ENCODE peak calls at places on chromosomes 7 and 10, in eight cellular contexts. One of them, this sample, is unnamed.

GRCh38 chr7:36165059-36165458 is 12.0 kb downstream of the EEPD1 start:
- DNase-seq in naive thymus-derived CD4-positive, alpha-beta T cell: no peak
- DNase-seq in left ventricle myocardium inferior: no peak
- DNase-seq in endodermal cell: no peak
- DNase-seq in right atrium auricular region: no peak
- DNase-seq in mammary epithelial cell: no peak
- DNase-seq in spleen: no peak
- DNase-seq in GM23248: peak; percentile 78
- DNase-seq in this sample: no peak

GRCh38 chr7:44637788-44638594 is 31.6 kb downstream of the OGDH start:
- DNase-seq in mammary epithelial cell: peak; percentile 95
- DNase-seq in right atrium auricular region: peak; percentile 90
- DNase-seq in naive thymus-derived CD4-positive, alpha-beta T cell: peak; percentile 72
- DNase-seq in left ventricle myocardium inferior: peak; percentile 38
- DNase-seq in spleen: no peak
- DNase-seq in GM23248: peak; percentile 98
- DNase-seq in endodermal cell: peak; percentile 5
- DNase-seq in this sample: no peak

GRCh38 chr10:85720931-85721330 is 645.7 kb downstream of the GRID1 start:
- DNase-seq in right atrium auricular region: no peak
- DNase-seq in GM23248: no peak
- DNase-seq in mammary epithelial cell: peak; percentile 5
- DNase-seq in spleen: no peak
- DNase-seq in endodermal cell: no peak
- DNase-seq in left ventricle myocardium inferior: no peak
- DNase-seq in naive thymus-derived CD4-positive, alpha-beta T cell: no peak
- DNase-seq in this sample: no peak

GRCh38 chr7:28956608-28957063 is 1.5 kb downstream of the TRIL start:
- DNase-seq in endodermal cell: peak; percentile 95
- DNase-seq in right atrium auricular region: no peak
- DNase-seq in left ventricle myocardium inferior: peak; percentile 66
- DNase-seq in mammary epithelial cell: peak; percentile 55
- DNase-seq in GM23248: peak; percentile 60
- DNase-seq in naive thymus-derived CD4-positive, alpha-beta T cell: no peak
- DNase-seq in spleen: peak; percentile 86
- DNase-seq in this sample: peak; percentile 70

GRCh38 chr10:32061440-32061839 is 5.2 kb upstream of the KIF5B start:
- DNase-seq in naive thymus-derived CD4-positive, alpha-beta T cell: no peak
- DNase-seq in GM23248: peak; percentile 13
- DNase-seq in left ventricle myocardium inferior: no peak
- DNase-seq in spleen: no peak
- DNase-seq in right atrium auricular region: no peak
- DNase-seq in endodermal cell: peak; percentile 19
- DNase-seq in mammary epithelial cell: peak; percentile 63
- DNase-seq in this sample: no peak

GRCh38 chr7:17843041-17843440 is 97.3 kb downstream of the SNX13 start:
- DNase-seq in endodermal cell: no peak
- DNase-seq in GM23248: no peak
- DNase-seq in naive thymus-derived CD4-positive, alpha-beta T cell: no peak
- DNase-seq in spleen: no peak
- DNase-seq in mammary epithelial cell: no peak
- DNase-seq in left ventricle myocardium inferior: no peak
- DNase-seq in right atrium auricular region: no peak
- DNase-seq in this sample: no peak

GRCh38 chr10:21517134-21517982 is 8.1 kb downstream of the SKIDA1 start:
- DNase-seq in endodermal cell: peak; percentile 90
- DNase-seq in naive thymus-derived CD4-positive, alpha-beta T cell: no peak
- DNase-seq in right atrium auricular region: no peak
- DNase-seq in mammary epithelial cell: peak; percentile 59
- DNase-seq in GM23248: peak; percentile 76
- DNase-seq in spleen: no peak
- DNase-seq in left ventricle myocardium inferior: peak; percentile 68
- DNase-seq in this sample: no peak

GRCh38 chr10:86373828-86374227 is 7.2 kb upstream of the GRID1 start:
- DNase-seq in endodermal cell: peak; percentile 20
- DNase-seq in mammary epithelial cell: no peak
- DNase-seq in right atrium auricular region: no peak
- DNase-seq in spleen: peak; percentile 66
- DNase-seq in left ventricle myocardium inferior: no peak
- DNase-seq in GM23248: no peak
- DNase-seq in naive thymus-derived CD4-positive, alpha-beta T cell: no peak
- DNase-seq in this sample: peak; percentile 4

GRCh38 chr7:140229591-140230516 is 53.1 kb upstream of the KDM7A start:
- DNase-seq in spleen: peak; percentile 93
- DNase-seq in endodermal cell: peak; percentile 85
- DNase-seq in mammary epithelial cell: no peak
- DNase-seq in right atrium auricular region: no peak
- DNase-seq in left ventricle myocardium inferior: peak; percentile 20
- DNase-seq in GM23248: no peak
- DNase-seq in naive thymus-derived CD4-positive, alpha-beta T cell: peak; percentile 93
- DNase-seq in this sample: no peak

GRCh38 chr7:6419310-6419773 is 28.4 kb downstream of the DAGLB start:
- DNase-seq in mammary epithelial cell: no peak
- DNase-seq in spleen: no peak
- DNase-seq in naive thymus-derived CD4-positive, alpha-beta T cell: no peak
- DNase-seq in right atrium auricular region: no peak
- DNase-seq in endodermal cell: no peak
- DNase-seq in GM23248: no peak
- DNase-seq in left ventricle myocardium inferior: peak; percentile 32
- DNase-seq in this sample: no peak

GRCh38 chr7:391411-391951 is 101.5 kb downstream of the FOXL3 start:
- DNase-seq in naive thymus-derived CD4-positive, alpha-beta T cell: no peak
- DNase-seq in spleen: peak; percentile 68
- DNase-seq in right atrium auricular region: no peak
- DNase-seq in mammary epithelial cell: peak; percentile 74
- DNase-seq in left ventricle myocardium inferior: peak; percentile 7
- DNase-seq in GM23248: no peak
- DNase-seq in endodermal cell: peak; percentile 37
- DNase-seq in this sample: no peak

GRCh38 chr7:138902156-138902555 is 79.0 kb downstream of the KIAA1549 start:
- DNase-seq in naive thymus-derived CD4-positive, alpha-beta T cell: peak; percentile 25
- DNase-seq in right atrium auricular region: no peak
- DNase-seq in left ventricle myocardium inferior: no peak
- DNase-seq in spleen: no peak
- DNase-seq in mammary epithelial cell: no peak
- DNase-seq in GM23248: no peak
- DNase-seq in endodermal cell: no peak
- DNase-seq in this sample: no peak

GRCh38 chr10:79136227-79137005 is 67.7 kb downstream of the ZMIZ1 start:
- DNase-seq in mammary epithelial cell: no peak
- DNase-seq in naive thymus-derived CD4-positive, alpha-beta T cell: no peak
- DNase-seq in GM23248: no peak
- DNase-seq in left ventricle myocardium inferior: no peak
- DNase-seq in right atrium auricular region: no peak
- DNase-seq in endodermal cell: no peak
- DNase-seq in spleen: no peak
- DNase-seq in this sample: no peak

GRCh38 chr7:118946283-118946682 is 721.8 kb downstream of the ANKRD7 start:
- DNase-seq in spleen: no peak
- DNase-seq in naive thymus-derived CD4-positive, alpha-beta T cell: no peak
- DNase-seq in right atrium auricular region: no peak
- DNase-seq in GM23248: no peak
- DNase-seq in mammary epithelial cell: no peak
- DNase-seq in left ventricle myocardium inferior: no peak
- DNase-seq in endodermal cell: no peak
- DNase-seq in this sample: no peak

GRCh38 chr10:21191512-21191911 is 294.4 kb upstream of the NEBL start:
- DNase-seq in spleen: no peak
- DNase-seq in mammary epithelial cell: peak; percentile 93
- DNase-seq in naive thymus-derived CD4-positive, alpha-beta T cell: no peak
- DNase-seq in GM23248: no peak
- DNase-seq in left ventricle myocardium inferior: no peak
- DNase-seq in right atrium auricular region: no peak
- DNase-seq in endodermal cell: no peak
- DNase-seq in this sample: no peak

GRCh38 chr10:34437897-34438296 is 377.2 kb downstream of the PARD3 start:
- DNase-seq in mammary epithelial cell: no peak
- DNase-seq in GM23248: no peak
- DNase-seq in naive thymus-derived CD4-positive, alpha-beta T cell: no peak
- DNase-seq in right atrium auricular region: no peak
- DNase-seq in left ventricle myocardium inferior: peak; percentile 35
- DNase-seq in endodermal cell: no peak
- DNase-seq in spleen: no peak
- DNase-seq in this sample: peak; percentile 9

GRCh38 chr7:96014617-96015016 is 242.3 kb downstream of the DYNC1I1 start:
- DNase-seq in GM23248: no peak
- DNase-seq in left ventricle myocardium inferior: no peak
- DNase-seq in mammary epithelial cell: no peak
- DNase-seq in right atrium auricular region: no peak
- DNase-seq in naive thymus-derived CD4-positive, alpha-beta T cell: no peak
- DNase-seq in endodermal cell: no peak
- DNase-seq in spleen: no peak
- DNase-seq in this sample: no peak

GRCh38 chr7:136884492-136884891 is 16.0 kb downstream of the CHRM2 start:
- DNase-seq in spleen: no peak
- DNase-seq in right atrium auricular region: no peak
- DNase-seq in left ventricle myocardium inferior: no peak
- DNase-seq in GM23248: no peak
- DNase-seq in naive thymus-derived CD4-positive, alpha-beta T cell: no peak
- DNase-seq in mammary epithelial cell: no peak
- DNase-seq in endodermal cell: no peak
- DNase-seq in this sample: no peak
- H3K27ac ChIP-seq in spleen: no peak overlapping the region
- H3K27ac ChIP-seq in right atrium auricular region: peak overlapping the region; percentile 63
- H3K27ac ChIP-seq in left ventricle myocardium inferior: peak overlapping the region; percentile 82
- H3K27ac ChIP-seq in GM23248: no peak overlapping the region
- H3K27ac ChIP-seq in naive thymus-derived CD4-positive, alpha-beta T cell: no peak overlapping the region
- H3K27ac ChIP-seq in mammary epithelial cell: no peak overlapping the region
- H3K27ac ChIP-seq in endodermal cell: no peak overlapping the region
- H3K27ac ChIP-seq in this sample: no peak overlapping the region

GRCh38 chr7:91228927-91229326 is 35.3 kb upstream of the FZD1 start:
- DNase-seq in GM23248: peak; percentile 36
- DNase-seq in right atrium auricular region: no peak
- DNase-seq in naive thymus-derived CD4-positive, alpha-beta T cell: no peak
- DNase-seq in spleen: no peak
- DNase-seq in endodermal cell: no peak
- DNase-seq in mammary epithelial cell: peak; percentile 11
- DNase-seq in left ventricle myocardium inferior: no peak
- DNase-seq in this sample: no peak

GRCh38 chr7:91226411-91226810 is 37.8 kb upstream of the FZD1 start:
- DNase-seq in left ventricle myocardium inferior: no peak
- DNase-seq in mammary epithelial cell: no peak
- DNase-seq in GM23248: no peak
- DNase-seq in naive thymus-derived CD4-positive, alpha-beta T cell: no peak
- DNase-seq in spleen: no peak
- DNase-seq in right atrium auricular region: no peak
- DNase-seq in endodermal cell: no peak
- DNase-seq in this sample: no peak

GRCh38 chr7:91230100-91230499 is 34.1 kb upstream of the FZD1 start:
- DNase-seq in naive thymus-derived CD4-positive, alpha-beta T cell: no peak
- DNase-seq in right atrium auricular region: no peak
- DNase-seq in left ventricle myocardium inferior: no peak
- DNase-seq in mammary epithelial cell: no peak
- DNase-seq in GM23248: no peak
- DNase-seq in spleen: no peak
- DNase-seq in endodermal cell: no peak
- DNase-seq in this sample: no peak

GRCh38 chr7:91230503-91230902 is 33.7 kb upstream of the FZD1 start:
- DNase-seq in spleen: no peak
- DNase-seq in GM23248: no peak
- DNase-seq in naive thymus-derived CD4-positive, alpha-beta T cell: no peak
- DNase-seq in right atrium auricular region: no peak
- DNase-seq in left ventricle myocardium inferior: no peak
- DNase-seq in mammary epithelial cell: no peak
- DNase-seq in endodermal cell: no peak
- DNase-seq in this sample: no peak

DNA sequence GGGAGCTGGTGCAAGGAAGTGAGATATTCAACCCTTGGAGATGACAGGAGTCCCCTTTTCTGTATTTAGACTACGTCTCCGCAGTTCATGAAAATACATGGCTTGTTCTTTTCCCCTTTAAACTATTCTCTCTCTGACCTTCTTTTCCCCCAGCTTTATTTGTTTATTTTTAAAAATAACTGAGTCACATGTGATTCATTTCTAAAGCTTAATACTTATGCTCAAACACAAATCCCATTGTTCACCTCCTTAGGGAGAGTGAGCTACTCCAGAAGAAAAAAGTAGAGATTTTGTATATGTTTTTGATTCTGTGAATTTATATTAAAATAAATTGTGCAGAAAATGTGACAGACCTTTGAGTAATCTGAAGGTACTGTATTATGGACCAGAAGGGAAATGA is 35.9 kb upstream of the FZD1 start:
- DNase-seq in left ventricle myocardium inferior: no peak
- DNase-seq in right atrium auricular region: no peak
- DNase-seq in mammary epithelial cell: peak; percentile 19
- DNase-seq in naive thymus-derived CD4-positive, alpha-beta T cell: no peak
- DNase-seq in spleen: no peak
- DNase-seq in endodermal cell: no peak
- DNase-seq in GM23248: peak; percentile 60
- DNase-seq in this sample: no peak
- H3K27ac ChIP-seq in left ventricle myocardium inferior: no peak overlapping the region
- H3K27ac ChIP-seq in right atrium auricular region: no peak overlapping the region
- H3K27ac ChIP-seq in mammary epithelial cell: no peak overlapping the region
- H3K27ac ChIP-seq in naive thymus-derived CD4-positive, alpha-beta T cell: no peak overlapping the region
- H3K27ac ChIP-seq in spleen: no peak overlapping the region
- H3K27ac ChIP-seq in endodermal cell: no peak overlapping the region
- H3K27ac ChIP-seq in GM23248: peak overlapping the region; percentile 43
- H3K27ac ChIP-seq in this sample: no peak overlapping the region

GRCh38 chr10:103564116-103564501 is 70.6 kb downstream of the NEURL1 start:
- DNase-seq in endodermal cell: no peak
- DNase-seq in mammary epithelial cell: no peak
- DNase-seq in naive thymus-derived CD4-positive, alpha-beta T cell: no peak
- DNase-seq in left ventricle myocardium inferior: no peak
- DNase-seq in right atrium auricular region: no peak
- DNase-seq in GM23248: no peak
- DNase-seq in spleen: no peak
- DNase-seq in this sample: no peak

GRCh38 chr10:103559776-103560175 is 66.3 kb downstream of the NEURL1 start:
- DNase-seq in naive thymus-derived CD4-positive, alpha-beta T cell: no peak
- DNase-seq in GM23248: no peak
- DNase-seq in mammary epithelial cell: no peak
- DNase-seq in right atrium auricular region: no peak
- DNase-seq in endodermal cell: no peak
- DNase-seq in left ventricle myocardium inferior: no peak
- DNase-seq in spleen: no peak
- DNase-seq in this sample: no peak

GRCh38 chr10:103558916-103559315 is 65.4 kb downstream of the NEURL1 start:
- DNase-seq in spleen: no peak
- DNase-seq in mammary epithelial cell: no peak
- DNase-seq in GM23248: no peak
- DNase-seq in endodermal cell: no peak
- DNase-seq in naive thymus-derived CD4-positive, alpha-beta T cell: no peak
- DNase-seq in right atrium auricular region: no peak
- DNase-seq in left ventricle myocardium inferior: no peak
- DNase-seq in this sample: peak; percentile 78

GRCh38 chr10:103563231-103564115 is 70.0 kb downstream of the NEURL1 start:
- DNase-seq in naive thymus-derived CD4-positive, alpha-beta T cell: no peak
- DNase-seq in spleen: no peak
- DNase-seq in endodermal cell: no peak
- DNase-seq in GM23248: no peak
- DNase-seq in right atrium auricular region: no peak
- DNase-seq in left ventricle myocardium inferior: no peak
- DNase-seq in mammary epithelial cell: no peak
- DNase-seq in this sample: no peak

GRCh38 chr10:103560886-103561285 is 67.4 kb downstream of the NEURL1 start:
- DNase-seq in GM23248: no peak
- DNase-seq in spleen: no peak
- DNase-seq in endodermal cell: no peak
- DNase-seq in naive thymus-derived CD4-positive, alpha-beta T cell: no peak
- DNase-seq in mammary epithelial cell: no peak
- DNase-seq in right atrium auricular region: no peak
- DNase-seq in left ventricle myocardium inferior: no peak
- DNase-seq in this sample: no peak
- H3K27ac ChIP-seq in GM23248: no peak overlapping the region
- H3K27ac ChIP-seq in spleen: no peak overlapping the region
- H3K27ac ChIP-seq in endodermal cell: no peak overlapping the region
- H3K27ac ChIP-seq in naive thymus-derived CD4-positive, alpha-beta T cell: no peak overlapping the region
- H3K27ac ChIP-seq in mammary epithelial cell: no peak overlapping the region
- H3K27ac ChIP-seq in right atrium auricular region: no peak overlapping the region
- H3K27ac ChIP-seq in left ventricle myocardium inferior: no peak overlapping the region
- H3K27ac ChIP-seq in this sample: no peak overlapping the region

GRCh38 chr7:123535517-123535916 is 1.1 kb upstream of the IQUB start:
- DNase-seq in naive thymus-derived CD4-positive, alpha-beta T cell: no peak
- DNase-seq in right atrium auricular region: no peak
- DNase-seq in mammary epithelial cell: no peak
- DNase-seq in GM23248: no peak
- DNase-seq in endodermal cell: no peak
- DNase-seq in left ventricle myocardium inferior: no peak
- DNase-seq in spleen: peak; percentile 82
- DNase-seq in this sample: no peak
- H3K27ac ChIP-seq in naive thymus-derived CD4-positive, alpha-beta T cell: peak overlapping the region; percentile 73
- H3K27ac ChIP-seq in right atrium auricular region: no peak overlapping the region
- H3K27ac ChIP-seq in mammary epithelial cell: no peak overlapping the region
- H3K27ac ChIP-seq in GM23248: peak overlapping the region; percentile 18
- H3K27ac ChIP-seq in endodermal cell: no peak overlapping the region
- H3K27ac ChIP-seq in left ventricle myocardium inferior: peak overlapping the region; percentile 91
- H3K27ac ChIP-seq in spleen: peak overlapping the region; percentile 91
- H3K27ac ChIP-seq in this sample: no peak overlapping the region

This sample was measured in WERI-Rb-1.